ENCODE peak calls at places on chromosome 10, in nine cellular contexts. S, Q, F, M, G, Y, V, H and I are unnamed samples.
A peak's percentile ranks its signal among the peaks of the same experiment; 100 is the strongest.

GRCh38 chr10:44864042-44864436 is 47.1 kb upstream of the TMEM72 start:
- DNase-seq in S (no peak), Q (no peak), H (peak; percentile 93), Y (no peak), F (peak; percentile 28), G (no peak), M (no peak), V (no peak), I (no peak)

GRCh38 chr10:98456688-98457482 is 10.2 kb upstream of the HPS1 start:
- DNase-seq in M (no peak), V (no peak), Y (no peak), H (no peak), G (no peak), S (no peak), Q (no peak), F (no peak), I (no peak)

GRCh38 chr10:49519717-49520116 is 19.2 kb downstream of the ERCC6 start:
- DNase-seq in H (no peak), Y (no peak), S (no peak), Q (no peak), G (no peak), M (no peak), V (no peak), F (no peak), I (no peak)

GRCh38 chr10:44325157-44325556 is 59.7 kb downstream of the CXCL12 start:
- DNase-seq in M (no peak), S (no peak), V (no peak), F (no peak), Y (no peak), G (no peak), Q (no peak), H (no peak), I (no peak)

GRCh38 chr10:98088186-98088971 is 46.1 kb upstream of the R3HCC1L start:
- DNase-seq in S (peak; percentile 65), F (no peak), Q (no peak), Y (peak; percentile 30), H (no peak), M (peak; percentile 61), V (no peak), G (no peak), I (no peak)

GRCh38 chr10:30151581-30152389 is 92.4 kb upstream of the JCAD start:
- DNase-seq in V (peak; percentile 79), S (peak; percentile 85), M (peak; percentile 97), G (peak; percentile 79), F (no peak), H (no peak), Y (peak; percentile 98), Q (no peak), I (no peak)

GRCh38 chr10:42924484-42924883 is 141.9 kb downstream of the BMS1 start:
- DNase-seq in Q (no peak), V (no peak), G (no peak), Y (no peak), H (no peak), F (no peak), S (no peak), M (no peak), I (no peak)

GRCh38 chr10:129105266-129105665 is 361.8 kb upstream of the MGMT start:
- DNase-seq in H (no peak), F (no peak), Y (no peak), M (peak; percentile 59), Q (no peak), S (peak; percentile 67), V (no peak), G (no peak), I (no peak)

GRCh38 chr10:33986515-33986914 is 652.0 kb upstream of the NRP1 start:
- DNase-seq in M (no peak), S (no peak), F (no peak), G (no peak), V (no peak), Y (no peak), Q (no peak), H (no peak), I (no peak)

GRCh38 chr10:113454341-113455061 is 98.4 kb upstream of the HABP2 start:
- DNase-seq in Q (no peak), V (peak; percentile 24), M (peak; percentile 16), F (peak; percentile 31), H (peak; percentile 90), Y (peak; percentile 8), G (peak; percentile 74), S (peak; percentile 21), I (no peak)

GRCh38 chr10:101292194-101293006 is 61.6 kb upstream of the BTRC start:
- DNase-seq in G (peak; percentile 51), Q (no peak), Y (no peak), V (peak; percentile 13), F (peak; percentile 17), S (no peak), H (peak; percentile 87), M (no peak), I (no peak)

GRCh38 chr10:85600744-85601081 is 765.9 kb downstream of the GRID1 start:
- DNase-seq in M (no peak), F (no peak), Q (no peak), V (no peak), Y (no peak), S (no peak), G (no peak), H (no peak), I (no peak)

GRCh38 chr10:77350711-77351119 is 286.9 kb downstream of the KCNMA1 start:
- DNase-seq in Y (peak; percentile 98), M (peak; percentile 99), S (peak; percentile 97), F (peak; percentile 36), G (peak; percentile 95), H (no peak), V (peak; percentile 99), Q (no peak), I (no peak)

GRCh38 chr10:6579193-6579903 is 728 bp downstream of the PRKCQ start:
- DNase-seq in V (no peak), Y (no peak), H (no peak), Q (no peak), S (no peak), F (peak; percentile 70), G (no peak), M (no peak), I (no peak)

GRCh38 chr10:86665868-86666267 is 2.4 kb upstream of the LDB3 start:
- DNase-seq in Y (no peak), F (no peak), M (no peak), G (no peak), V (no peak), H (no peak), Q (no peak), S (no peak), I (no peak)

GRCh38 chr10:32059472-32059871 is 3.2 kb upstream of the KIF5B start:
- DNase-seq in Q (no peak), F (no peak), M (no peak), V (no peak), G (no peak), S (no peak), Y (no peak), H (no peak), I (no peak)

GRCh38 chr10:15347205-15347604 is 23.9 kb downstream of the FAM171A1 start:
- DNase-seq in S (no peak), G (no peak), M (no peak), F (no peak), Q (no peak), Y (no peak), H (no peak), V (no peak), I (no peak)

GRCh38 chr10:7333995-7334964 is 76.6 kb downstream of the SFMBT2 start:
- DNase-seq in M (no peak), Q (no peak), S (no peak), Y (peak; percentile 34), H (no peak), F (no peak), G (no peak), V (no peak), I (no peak)

GRCh38 chr10:114026189-114027040 is 17.3 kb upstream of the ADRB1 start:
- DNase-seq in V (peak; percentile 91), M (no peak), H (no peak), S (peak; percentile 62), G (peak; percentile 62), F (no peak), Q (no peak), Y (peak; percentile 55), I (no peak)

GRCh38 chr10:95377950-95378349 is 87.1 kb upstream of the PDLIM1 start:
- DNase-seq in M (no peak), Q (no peak), V (no peak), S (no peak), Y (no peak), G (no peak), H (no peak), F (no peak), I (no peak)

GRCh38 chr10:49009231-49009979 is 69.8 kb upstream of the LRRC18 start:
- DNase-seq in V (no peak), S (no peak), H (no peak), Y (no peak), G (peak; percentile 25), M (no peak), F (no peak), Q (no peak), I (no peak)

GRCh38 chr10:103767756-103768155 is 87.6 kb downstream of the SH3PXD2A start:
- DNase-seq in Y (peak; percentile 78), G (no peak), V (peak; percentile 38), Q (no peak), F (no peak), H (peak; percentile 11), S (no peak), M (no peak), I (no peak)

GRCh38 chr10:72133517-72133916 is 45.2 kb upstream of the SPOCK2 start:
- DNase-seq in F (no peak), S (no peak), V (peak; percentile 82), G (peak; percentile 60), Y (peak; percentile 78), Q (no peak), H (no peak), M (peak; percentile 55), I (no peak)

GRCh38 chr10:122882798-122883197 is 3.4 kb upstream of the FAM24B start:
- DNase-seq in Q (no peak), V (no peak), M (no peak), S (no peak), F (no peak), G (no peak), H (no peak), Y (no peak), I (no peak)

GRCh38 chr10:5443429-5443828 is 31.1 kb downstream of the NET1 start:
- DNase-seq in S (no peak), V (no peak), Y (no peak), M (no peak), Q (no peak), G (no peak), F (no peak), H (no peak), I (no peak)

GRCh38 chr10:93468532-93469213 is 13.5 kb downstream of the MYOF start:
- DNase-seq in Q (no peak), S (peak; percentile 83), F (no peak), Y (peak; percentile 96), H (no peak), V (peak; percentile 97), M (peak; percentile 91), G (peak; percentile 88), I (no peak)

GRCh38 chr10:90885176-90885575 is 13.4 kb downstream of the RPP30 start:
- DNase-seq in F (no peak), Q (no peak), H (no peak), Y (peak; percentile 9), V (peak; percentile 68), G (peak; percentile 88), M (peak; percentile 69), S (peak; percentile 22), I (no peak)